ENCODE peak calls at places on chromosomes 1 and 21, in seven cellular contexts. J is IMR-90; Q is central memory CD4-positive, alpha-beta T cell; E is cardiac fibroblast; Z is NCI-H748 treated with DMSO at 0.1 percent for 48 hours; B is activated CD4-positive, alpha-beta memory T cell treated with anti-CD3 and anti-CD28 coated beads, Interleukin-2, amount 10 ng/mL, durations not matched to agents 7 days and 5 days; R is left ventricle myocardium inferior. N is an unnamed sample.

GRCh38 chr1:115193429-115193828 is 104.1 kb upstream of the TSPAN2 start:
- DNase-seq in Z (no peak), J (no peak), B (no peak), Q (no peak), R (no peak), E (no peak), N (no peak)

GRCh38 chr1:59915516-59915915 is 11.1 kb downstream of the CYP2J2 start:
- DNase-seq in B (no peak), R (no peak), J (no peak), Z (no peak), Q (no peak), E (no peak), N (peak)

GRCh38 chr1:6862906-6863305 is 77.7 kb downstream of the CAMTA1 start:
- DNase-seq in Q (no peak), Z (no peak), E (no peak), R (no peak), J (no peak), B (no peak), N (no peak)

GRCh38 chr1:161077426-161077825 is 7.7 kb upstream of the ARHGAP30 start:
- DNase-seq in E (no peak), B (no peak), J (no peak), Q (no peak), Z (no peak), R (no peak), N (no peak)

GRCh38 chr1:197577580-197577979 is 197.7 kb downstream of the DENND1B start:
- DNase-seq in E (no peak), B (no peak), Q (no peak), J (peak), Z (no peak), R (no peak), N (peak)

GRCh38 chr21:34280389-34280795 is 83.4 kb upstream of the KCNE2 start:
- DNase-seq in R (peak), Z (no peak), E (no peak), B (no peak), J (no peak), Q (no peak), N (peak)

GRCh38 chr1:238652346-238652968 is 733.9 kb upstream of the CHRM3 start:
- DNase-seq in Z (no peak), J (peak), B (no peak), E (peak), Q (no peak), R (no peak), N (peak)

GRCh38 chr1:196418772-196419171 is 189.5 kb downstream of the KCNT2 start:
- DNase-seq in J (no peak), E (no peak), B (no peak), R (no peak), Z (no peak), Q (no peak), N (no peak)

GRCh38 chr1:199246716-199247115 is 607.9 kb downstream of the PTPRC start:
- DNase-seq in E (no peak), Z (no peak), B (no peak), Q (no peak), J (no peak), R (no peak), N (no peak)

GRCh38 chr1:30527511-30528140 is 195.8 kb downstream of the MATN1 start:
- DNase-seq in Z (no peak), J (no peak), R (peak), B (no peak), E (no peak), Q (no peak), N (no peak)

GRCh38 chr1:6727535-6727934 is 25.9 kb upstream of the DNAJC11 start:
- DNase-seq in R (peak), Q (peak), Z (peak), B (peak), J (peak), E (peak), N (peak)

GRCh38 chr1:174466607-174467006 is 18.8 kb downstream of the GPR52 start:
- DNase-seq in Z (no peak), Q (no peak), E (no peak), J (no peak), R (no peak), B (no peak), N (no peak)

GRCh38 chr1:53483656-53484055 is 24.5 kb downstream of the DMRTB1 start:
- DNase-seq in R (no peak), B (no peak), Z (no peak), Q (no peak), E (no peak), J (no peak), N (no peak)

GRCh38 chr1:157089789-157090188 is 9.8 kb downstream of the ETV3L start:
- DNase-seq in E (no peak), Z (no peak), R (no peak), Q (no peak), B (no peak), J (no peak), N (no peak)

GRCh38 chr1:208184993-208185703 is 59.0 kb downstream of the PLXNA2 start:
- DNase-seq in Z (no peak), E (peak), B (no peak), Q (no peak), R (no peak), J (peak), N (peak)

GRCh38 chr1:97424209-97424608 is 496.6 kb downstream of the DPYD start:
- DNase-seq in R (no peak), Q (no peak), J (no peak), B (no peak), E (no peak), Z (no peak), N (no peak)

GRCh38 chr1:93692983-93693591 is 11.4 kb upstream of the BCAR3 start:
- DNase-seq in Z (no peak), B (peak), E (peak), Q (no peak), R (no peak), J (peak), N (peak)

GRCh38 chr1:30312226-30312625 is 411.2 kb downstream of the MATN1 start:
- DNase-seq in B (peak), J (no peak), Q (no peak), Z (no peak), R (no peak), E (no peak), N (no peak)

GRCh38 chr1:172717722-172718455 is 59.0 kb downstream of the FASLG start:
- DNase-seq in Q (no peak), J (peak), B (no peak), R (no peak), Z (no peak), E (peak), N (no peak)

GRCh38 chr21:25133939-25134338 is 473.3 kb downstream of the MRPL39 start:
- DNase-seq in R (no peak), J (peak), E (peak), Q (no peak), Z (no peak), B (no peak), N (no peak)

GRCh38 chr1:78095618-78096416 is 50.1 kb downstream of the GIPC2 start:
- DNase-seq in B (no peak), Q (no peak), E (peak), J (peak), Z (no peak), R (no peak), N (peak)

GRCh38 chr1:229370601-229371021 is 27.8 kb upstream of the CCSAP start:
- DNase-seq in E (no peak), Z (no peak), R (peak), Q (no peak), B (no peak), J (no peak), N (no peak)

GRCh38 chr21:14482165-14482564 is 64.0 kb downstream of the SAMSN1 start:
- DNase-seq in J (no peak), E (no peak), R (no peak), Z (no peak), B (peak), Q (peak), N (no peak)

GRCh38 chr1:61140778-61141177 is 58.4 kb downstream of the NFIA start:
- DNase-seq in R (no peak), B (no peak), Z (no peak), J (no peak), Q (no peak), E (no peak), N (no peak)

GRCh38 chr1:9655836-9656235 is 4.3 kb downstream of the PIK3CD start:
- DNase-seq in B (no peak), Q (no peak), Z (no peak), R (no peak), E (no peak), J (no peak), N (no peak)

GRCh38 chr1:239288964-239289535 is 97.3 kb upstream of the CHRM3 start:
- DNase-seq in B (no peak), R (no peak), Z (no peak), Q (no peak), J (no peak), E (no peak), N (no peak)

GRCh38 chr1:22500476-22500875 is 48.8 kb downstream of the ZBTB40 start:
- DNase-seq in B (no peak), E (peak), Z (no peak), R (no peak), J (peak), Q (no peak), N (peak)

GRCh38 chr1:205259361-205259832 is 31.7 kb downstream of the TMCC2 start:
- DNase-seq in R (peak), Q (no peak), B (no peak), J (peak), E (peak), Z (no peak), N (peak)

GRCh38 chr1:92882817-92883216 is 51.0 kb downstream of the RPL5 start:
- DNase-seq in J (no peak), Z (no peak), E (no peak), Q (peak), R (no peak), B (peak), N (no peak)

GRCh38 chr1:69451196-69451595 is 116.5 kb upstream of the LRRC7 start:
- DNase-seq in Z (no peak), E (no peak), J (no peak), B (no peak), Q (no peak), R (no peak), N (no peak)

GRCh38 chr1:76234061-76234460 is 159.5 kb downstream of the ST6GALNAC3 start:
- DNase-seq in Q (no peak), R (no peak), B (no peak), Z (no peak), E (no peak), J (no peak), N (no peak)

GRCh38 chr21:21688877-21689276 is 690.7 kb downstream of the NCAM2 start:
- DNase-seq in Z (peak), E (peak), Q (no peak), R (no peak), J (peak), B (no peak), N (peak)

GRCh38 chr1:241310451-241310850 is 46.6 kb downstream of the RGS7 start:
- DNase-seq in E (peak), R (no peak), Q (no peak), B (no peak), Z (no peak), J (peak), N (peak)

N was measured in adipocyte.